ENCODE peak calls at places on chromosomes 16 and 17, in eight cellular contexts. R, O, W, H, C, T, B and N are unnamed samples.
A peak's percentile ranks its signal among the peaks of the same experiment; 100 is the strongest.

GRCh38 chr16:49593423-49594040 is 219.9 kb downstream of the C16orf78 start:
- DNase-seq in R (no peak), O (no peak), W (no peak), H (no peak), C (no peak), T (no peak), B (no peak), N (no peak)

GRCh38 chr16:69182730-69183416 is 4.1 kb upstream of the SNTB2 start:
- DNase-seq in R (peak; percentile 72), O (no peak), W (peak; percentile 44), H (no peak), C (no peak), T (no peak), B (no peak), N (no peak)

GRCh38 chr16:46975165-46975564 is 1.7 kb upstream of the DNAJA2 start:
- DNase-seq in R (no peak), O (no peak), W (no peak), H (no peak), C (no peak), T (no peak), B (no peak), N (no peak)

GRCh38 chr17:57892146-57892819 is 42.4 kb upstream of the MRPS23 start:
- DNase-seq in R (peak; percentile 94), O (peak; percentile 88), W (peak; percentile 90), H (peak; percentile 94), C (peak; percentile 96), T (peak; percentile 88), B (peak; percentile 92), N (peak; percentile 89)

GRCh38 chr17:78664476-78665384 is 87.5 kb upstream of the DNAH17 start:
- DNase-seq in R (no peak), O (no peak), W (no peak), H (peak; percentile 42), C (no peak), T (peak; percentile 35), B (peak; percentile 37), N (no peak)

GRCh38 chr17:75590314-75590761 is 2.7 kb downstream of the MYO15B start:
- DNase-seq in R (no peak), O (no peak), W (no peak), H (no peak), C (no peak), T (no peak), B (no peak), N (no peak)

GRCh38 chr16:74999208-74999682 is 421 bp downstream of the ZNRF1 start:
- DNase-seq in R (peak; percentile 69), O (no peak), W (peak; percentile 27), H (peak; percentile 40), C (peak; percentile 36), T (no peak), B (no peak), N (no peak)

GRCh38 chr17:21278304-21279197 is 6.0 kb upstream of the MAP2K3 start:
- DNase-seq in R (peak; percentile 81), O (no peak), W (peak; percentile 66), H (peak; percentile 74), C (no peak), T (peak; percentile 80), B (no peak), N (no peak)

GRCh38 chr17:57880086-57880456 is 30.2 kb upstream of the MRPS23 start:
- DNase-seq in R (no peak), O (no peak), W (no peak), H (no peak), C (no peak), T (no peak), B (no peak), N (no peak)

GRCh38 chr17:69967910-69968411 is 107.1 kb upstream of the KCNJ16 start:
- DNase-seq in R (no peak), O (no peak), W (no peak), H (peak; percentile 3), C (no peak), T (no peak), B (peak; percentile 83), N (no peak)

GRCh38 chr16:6615661-6616060 is 717.0 kb upstream of the RBFOX1 start:
- DNase-seq in R (no peak), O (no peak), W (no peak), H (no peak), C (no peak), T (no peak), B (no peak), N (no peak)

GRCh38 chr17:1228752-1229353 is 41.4 kb upstream of the BHLHA9 start:
- DNase-seq in R (no peak), O (no peak), W (no peak), H (no peak), C (no peak), T (no peak), B (no peak), N (no peak)

DNA sequence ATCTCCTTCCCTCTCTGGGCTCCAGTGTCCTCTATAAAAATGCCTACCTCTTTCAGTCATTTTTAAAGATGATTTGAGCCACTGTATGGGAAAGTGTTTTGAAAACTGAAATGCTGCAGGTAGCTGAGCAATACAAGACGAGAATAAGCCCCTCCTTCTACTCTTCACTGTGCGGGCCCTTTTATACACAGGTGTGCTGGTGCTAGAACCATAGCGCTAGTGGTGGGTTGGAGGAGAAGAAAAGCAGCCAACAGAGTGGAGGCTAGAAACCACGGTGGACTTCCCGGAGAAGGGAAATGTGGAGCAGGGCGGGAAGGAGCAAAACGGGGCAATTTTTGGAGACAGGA is 58.2 kb upstream of the DLX4 start:
- DNase-seq in R (no peak), O (no peak), W (no peak), H (no peak), C (peak; percentile 49), T (no peak), B (no peak), N (no peak)
- H3K27me3 ChIP-seq in R (no peaks in the 10 kb centered on the region), O (no peaks in the 10 kb centered on the region), W (no peaks in the 10 kb centered on the region), H (peaks cover 65% of the 10 kb centered on the region), C (peaks cover 78% of the 10 kb centered on the region), T (peaks cover 100% of the 10 kb centered on the region), B (peaks cover 52% of the 10 kb centered on the region), N (no peaks in the 10 kb centered on the region)

GRCh38 chr17:40755231-40755630 is at the start of gene KRT25:
- DNase-seq in R (no peak), O (no peak), W (no peak), H (no peak), C (no peak), T (no peak), B (no peak), N (no peak)
- TF ChIP-seq CTCF in R (no peak), O (no peak), W (no peak), H (no peak), C (no peak), T (no peak), B (no peak), N (no peak)

GRCh38 chr17:45871718-45872117 is 22.6 kb upstream of the MAPT start:
- DNase-seq in R (no peak), O (no peak), W (no peak), H (no peak), C (no peak), T (no peak), B (no peak), N (no peak)

GRCh38 chr17:45869676-45870341 is 24.5 kb upstream of the MAPT start:
- DNase-seq in R (no peak), O (no peak), W (no peak), H (peak; percentile 16), C (no peak), T (no peak), B (no peak), N (no peak)

GRCh38 chr17:45867702-45868101 is 23.0 kb downstream of the SPPL2C start:
- DNase-seq in R (no peak), O (no peak), W (no peak), H (no peak), C (peak; percentile 42), T (no peak), B (no peak), N (no peak)

GRCh38 chr17:45868276-45868675 is 23.6 kb downstream of the SPPL2C start:
- DNase-seq in R (no peak), O (no peak), W (no peak), H (peak; percentile 35), C (no peak), T (no peak), B (no peak), N (no peak)

GRCh38 chr17:45870342-45870974 is 23.9 kb upstream of the MAPT start:
- DNase-seq in R (no peak), O (no peak), W (no peak), H (no peak), C (no peak), T (no peak), B (no peak), N (no peak)
- H3K27me3 ChIP-seq in R (no peaks in the 10 kb centered on the region), O (peaks cover 96% of the 10 kb centered on the region), W (no peaks in the 10 kb centered on the region), H (no peaks in the 10 kb centered on the region), C (no peaks in the 10 kb centered on the region), T (peaks cover 37% of the 10 kb centered on the region), B (no peaks in the 10 kb centered on the region), N (no peaks in the 10 kb centered on the region)

DNA sequence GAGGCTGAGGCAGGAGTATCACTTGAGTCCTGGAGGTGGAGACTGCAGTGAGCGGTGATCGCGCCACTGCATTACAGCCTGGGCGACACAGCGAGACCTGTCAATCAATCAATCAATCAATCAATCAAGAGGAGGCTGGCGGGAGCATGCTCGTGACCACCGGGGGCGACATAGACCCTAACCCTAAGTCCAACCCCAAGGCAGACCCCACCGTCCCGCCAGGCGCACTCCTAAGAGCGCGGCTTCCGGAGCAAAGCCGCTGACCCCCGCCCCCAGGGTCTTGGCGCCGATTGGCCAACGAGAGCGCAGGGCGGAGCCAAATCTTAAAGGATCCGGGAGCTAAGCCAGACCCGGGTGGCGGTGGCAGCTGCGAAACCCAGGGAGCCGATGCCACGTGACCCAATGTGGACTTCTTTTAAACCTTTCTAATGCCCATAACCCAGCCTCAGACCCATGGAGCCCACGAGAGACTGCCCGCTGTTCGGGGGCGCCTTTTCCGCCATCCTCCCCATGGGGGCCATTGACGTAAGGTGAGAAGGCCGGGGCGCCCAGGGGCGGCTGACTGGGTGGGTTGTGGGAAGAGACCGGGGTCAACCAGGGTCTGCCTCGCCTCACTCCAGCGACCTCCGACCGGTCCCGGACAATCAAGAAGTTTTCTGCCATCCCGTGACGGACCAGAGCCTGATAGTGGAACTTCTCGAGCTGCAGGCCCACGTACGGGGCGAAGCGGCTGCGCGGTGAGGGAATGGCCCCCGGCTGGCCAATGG is at the start of gene RANGRF:
- DNase-seq in R (peak; percentile 94), O (peak; percentile 86), W (peak; percentile 90), H (peak; percentile 89), C (peak; percentile 98), T (peak; percentile 91), B (peak; percentile 87), N (peak; percentile 74)
- TF ChIP-seq CTCF in R (no peak), O (no peak), W (no peak), H (no peak), C (peak; percentile 32), T (no peak), B (no peak), N (no peak)

GRCh38 chr17:81955756-81956544 is 5.0 kb downstream of the NOTUM start:
- DNase-seq in R (no peak), O (no peak), W (no peak), H (no peak), C (no peak), T (no peak), B (no peak), N (no peak)

GRCh38 chr17:81956607-81957589 is 4.1 kb downstream of the NOTUM start:
- DNase-seq in R (no peak), O (no peak), W (no peak), H (no peak), C (no peak), T (no peak), B (no peak), N (no peak)

GRCh38 chr17:81959362-81960129 is 1.4 kb downstream of the NOTUM start:
- DNase-seq in R (peak; percentile 88), O (peak; percentile 74), W (peak; percentile 74), H (peak; percentile 57), C (peak; percentile 80), T (peak; percentile 66), B (peak; percentile 39), N (peak; percentile 88)

GRCh38 chr17:81958633-81959342 is 2.2 kb downstream of the NOTUM start:
- DNase-seq in R (no peak), O (no peak), W (no peak), H (no peak), C (no peak), T (no peak), B (no peak), N (no peak)

GRCh38 chr17:81957691-81958432 is 3.1 kb downstream of the NOTUM start:
- DNase-seq in R (no peak), O (no peak), W (no peak), H (no peak), C (no peak), T (no peak), B (no peak), N (no peak)
- H3K27me3 ChIP-seq in R (no peaks in the 10 kb centered on the region), O (no peaks in the 10 kb centered on the region), W (peaks cover 6% of the 10 kb centered on the region), H (peaks cover 48% of the 10 kb centered on the region), C (peaks cover 59% of the 10 kb centered on the region), T (peaks cover 64% of the 10 kb centered on the region), B (peaks cover 31% of the 10 kb centered on the region), N (peaks cover 1% of the 10 kb centered on the region)